ENCODE peak calls at places on chromosomes 7 and 10, in seven cellular contexts. N is H1, R is neuronal stem cell, G is IMR-90, L is mesenchymal stem cell, H is H9, K is trophoblast cell. D is an unnamed sample.
A peak's percentile ranks its signal among the peaks of the same experiment; 100 is the strongest.

GRCh38 chr7:30965883-30966282 is 2.1 kb downstream of the GHRHR start:
- DNase-seq in G (no peak), L (no peak), H (no peak), K (no peak), R (no peak), N (no peak), D (no peak)

GRCh38 chr7:77885155-77885554 is 86.6 kb downstream of the PHTF2 start:
- DNase-seq in K (no peak), R (no peak), G (no peak), H (no peak), L (no peak), N (no peak), D (no peak)

GRCh38 chr7:101998029-101998903 is 180.8 kb downstream of the CUX1 start:
- DNase-seq in H (no peak), N (no peak), G (no peak), R (no peak), L (no peak), K (no peak), D (no peak)

GRCh38 chr10:114525368-114525949 is 121.2 kb upstream of the AFAP1L2 start:
- DNase-seq in G (no peak), K (no peak), R (no peak), N (no peak), L (peak; percentile 35), H (no peak), D (peak; percentile 53)

GRCh38 chr7:98930464-98930863 is 52.1 kb downstream of the TRRAP start:
- DNase-seq in K (no peak), L (no peak), N (no peak), R (no peak), H (no peak), G (no peak), D (no peak)

GRCh38 chr10:97740613-97741012 is 3.7 kb downstream of the ZFYVE27 start:
- DNase-seq in G (no peak), R (no peak), N (no peak), L (no peak), H (no peak), K (no peak), D (no peak)

GRCh38 chr7:115649429-115649828 is 381.1 kb downstream of the TFEC start:
- DNase-seq in L (no peak), N (no peak), R (no peak), H (no peak), G (no peak), K (peak; percentile 18), D (no peak)

GRCh38 chr10:110516815-110517492 is 19.2 kb downstream of the DUSP5 start:
- DNase-seq in R (no peak), L (no peak), H (no peak), K (no peak), G (no peak), N (no peak), D (no peak)

GRCh38 chr7:94332571-94332970 is 62.1 kb upstream of the COL1A2 start:
- DNase-seq in G (no peak), N (no peak), L (no peak), R (no peak), H (no peak), K (no peak), D (no peak)

GRCh38 chr7:127107601-127108007 is 145.1 kb downstream of the GRM8 start:
- DNase-seq in N (no peak), R (peak; percentile 89), K (peak; percentile 45), G (peak; percentile 19), H (peak; percentile 65), L (peak; percentile 43), D (peak; percentile 86)

GRCh38 chr7:137331378-137331777 is 12.2 kb downstream of the PTN start:
- DNase-seq in H (no peak), K (no peak), G (peak; percentile 10), L (no peak), R (no peak), N (no peak), D (no peak)

GRCh38 chr10:99888623-99889022 is 106.2 kb downstream of the ABCC2 start:
- DNase-seq in H (no peak), N (no peak), K (no peak), R (no peak), G (peak; percentile 77), L (no peak), D (no peak)

GRCh38 chr7:123327661-123328060 is 127.9 kb upstream of the SLC13A1 start:
- DNase-seq in G (no peak), H (no peak), N (no peak), R (no peak), L (peak; percentile 54), K (no peak), D (no peak)

GRCh38 chr10:61411651-61412050 is 41.5 kb downstream of the TMEM26 start:
- DNase-seq in K (no peak), G (no peak), R (no peak), H (no peak), N (no peak), L (no peak), D (no peak)

GRCh38 chr7:116776610-116777289 is 85.6 kb upstream of the CAPZA2 start:
- DNase-seq in R (no peak), K (no peak), L (peak; percentile 33), H (no peak), N (no peak), G (peak; percentile 85), D (no peak)

GRCh38 chr10:76469675-76470074 is 1038.3 kb downstream of the LRMDA start:
- DNase-seq in L (no peak), K (no peak), G (no peak), N (no peak), H (no peak), R (no peak), D (no peak)

GRCh38 chr10:11218395-11218794 is 200.7 kb downstream of the CELF2 start:
- DNase-seq in L (no peak), N (no peak), R (no peak), H (no peak), G (no peak), K (no peak), D (no peak)

DNA sequence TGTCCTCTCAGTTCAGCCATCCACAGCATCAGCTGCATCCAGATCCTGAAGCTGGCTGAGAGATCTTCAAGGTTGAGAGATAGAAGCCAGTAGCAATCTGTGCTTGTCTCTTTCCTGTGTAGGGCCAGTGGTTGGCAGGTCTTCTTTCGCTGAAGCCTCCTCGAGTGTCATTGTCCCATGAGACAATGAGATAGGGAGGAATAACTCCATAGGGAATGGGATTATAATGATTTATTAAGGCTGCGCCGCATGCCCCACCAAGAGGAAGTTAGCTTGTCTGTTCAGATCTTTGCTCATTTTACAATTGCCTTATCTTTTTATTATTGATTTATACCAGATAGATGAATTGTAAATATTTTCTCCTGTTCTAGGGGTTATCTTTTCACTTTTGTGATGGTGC is 61.5 kb downstream of the MCMBP start:
- DNase-seq in L (no peak), G (no peak), R (no peak), K (no peak), N (no peak), H (no peak), D (no peak)
- H3K4me1 ChIP-seq in L (peaks cover 7% of the 10 kb centered on the region), G (no peaks in the 10 kb centered on the region), R (no peaks in the 10 kb centered on the region), K (no peaks in the 10 kb centered on the region), N (no peaks in the 10 kb centered on the region), H (no peaks in the 10 kb centered on the region), D (no peaks in the 10 kb centered on the region)

GRCh38 chr10:71325258-71325657 is 6.2 kb downstream of the SLC29A3 start:
- DNase-seq in H (no peak), K (no peak), G (no peak), R (no peak), L (no peak), N (no peak), D (no peak)

GRCh38 chr10:71326464-71326881 is 7.4 kb downstream of the SLC29A3 start:
- DNase-seq in R (no peak), H (no peak), K (no peak), G (no peak), L (no peak), N (no peak), D (no peak)

GRCh38 chr10:71321386-71321785 is 2.3 kb downstream of the SLC29A3 start:
- DNase-seq in H (no peak), N (no peak), K (no peak), R (no peak), G (no peak), L (no peak), D (no peak)

GRCh38 chr10:71323407-71323806 is 4.3 kb downstream of the SLC29A3 start:
- DNase-seq in G (peak; percentile 33), R (no peak), N (no peak), L (peak; percentile 47), H (no peak), K (peak; percentile 42), D (peak; percentile 75)

DNA sequence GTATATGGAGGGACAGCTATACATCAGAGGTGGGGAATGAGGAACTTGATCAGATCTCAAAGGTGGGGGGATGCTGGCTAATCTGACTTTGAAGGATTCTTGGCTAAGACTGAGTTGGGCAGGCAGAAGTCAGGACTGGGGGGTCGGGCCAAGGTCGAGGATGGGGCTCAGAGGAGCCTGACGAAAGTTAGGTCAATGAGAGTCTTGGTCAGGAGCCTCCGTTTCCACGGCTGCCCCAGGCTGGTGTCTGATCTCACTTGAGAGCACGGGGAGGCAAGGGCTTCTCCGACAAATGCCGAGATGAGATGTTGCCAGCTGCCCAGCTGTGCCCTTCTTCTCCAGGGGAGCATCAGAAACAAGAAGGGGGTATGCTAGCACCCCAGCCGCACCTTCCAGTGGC is 5.7 kb downstream of the SLC29A3 start:
- DNase-seq in K (no peak), H (no peak), L (no peak), N (no peak), G (no peak), R (no peak), D (no peak)
- H2AK5ac ChIP-seq in K (no peak overlapping the region), H (no peak overlapping the region), L (no peak overlapping the region), N (no peak overlapping the region), G (no peak overlapping the region), R (no peak overlapping the region), D (no peak overlapping the region)

DNA sequence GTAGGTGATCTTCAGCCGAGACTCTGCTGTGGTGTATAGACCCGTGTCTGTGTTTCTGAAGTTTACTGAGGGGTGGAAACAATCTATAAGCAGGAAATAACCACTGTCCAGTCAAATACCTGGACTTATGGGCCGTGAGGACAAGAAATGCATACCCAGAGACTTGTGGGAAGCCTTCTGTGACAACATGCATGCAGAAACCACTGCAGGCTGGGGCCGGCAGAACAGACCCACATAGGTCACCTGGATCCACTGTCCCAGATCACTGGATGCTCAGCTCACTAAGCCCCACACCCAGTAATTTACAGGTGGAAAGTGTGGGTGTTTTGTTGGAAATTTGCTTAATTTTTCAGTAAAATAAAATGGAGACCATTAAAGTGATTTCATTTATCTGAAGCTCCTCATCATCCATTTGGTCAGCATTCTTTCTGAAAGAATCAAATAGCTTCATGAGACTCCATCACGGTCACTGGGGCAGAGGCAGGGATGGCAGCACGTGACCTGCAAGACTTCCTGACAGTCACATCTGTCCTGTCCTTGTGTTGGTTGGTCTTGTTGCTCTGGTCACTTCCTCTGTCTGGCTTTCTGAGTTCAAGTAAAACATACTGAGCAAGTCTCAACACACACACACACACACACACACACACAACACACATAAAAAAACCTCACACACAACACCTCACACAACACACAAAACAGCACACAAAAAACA is 108.3 kb downstream of the TNS3 start:
- DNase-seq in G (peak; percentile 58), H (no peak), L (no peak), N (no peak), R (no peak), K (no peak), D (no peak)
- H2BK5ac ChIP-seq in G (peak overlapping the region; percentile 92), H (no peak overlapping the region), L (no peak overlapping the region), N (no peak overlapping the region), R (no peak overlapping the region), K (no peak overlapping the region), D (no peak overlapping the region)

DNA sequence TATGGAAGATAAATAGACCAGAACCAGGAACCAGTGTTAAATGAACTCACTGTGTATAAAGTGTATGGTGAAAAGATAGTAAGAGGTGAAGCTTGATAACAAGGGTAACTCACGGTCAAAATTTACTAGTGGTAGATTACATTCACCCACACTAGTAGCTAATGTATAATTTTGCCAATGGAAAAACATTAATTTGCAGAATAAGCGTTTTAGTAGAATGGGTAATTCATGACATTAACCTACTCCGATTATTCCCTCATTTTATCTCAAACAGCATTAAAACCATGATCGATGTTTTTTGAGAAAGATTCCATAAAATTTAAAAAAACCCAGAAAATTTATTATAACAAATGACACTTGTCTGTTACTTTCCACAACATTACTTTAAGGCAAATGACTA is 57.7 kb upstream of the PPP1R3A start:
- DNase-seq in R (no peak), H (no peak), G (no peak), L (no peak), N (no peak), K (no peak), D (no peak)
- H3K4me1 ChIP-seq in R (no peaks in the 10 kb centered on the region), H (no peaks in the 10 kb centered on the region), G (no peaks in the 10 kb centered on the region), L (no peaks in the 10 kb centered on the region), N (no peaks in the 10 kb centered on the region), K (no peaks in the 10 kb centered on the region), D (no peaks in the 10 kb centered on the region)

D was measured in mesendoderm.